ENCODE peak calls at places on chromosome 1, in five cellular contexts. One of them, this sample, is unnamed.

GRCh38 chr1:59141267-59141863 is 155.5 kb upstream of the FGGY start:
- DNase-seq in CD4-positive, alpha-beta T cell: no peak
- DNase-seq in testis: no peak
- DNase-seq in tibial artery: no peak
- DNase-seq in ovary: no peak
- DNase-seq in this sample: no peak

GRCh38 chr1:40257688-40258444 is at the start of gene ZMPSTE24:
- DNase-seq in CD4-positive, alpha-beta T cell: peak; percentile 95
- DNase-seq in testis: peak; percentile 96
- DNase-seq in tibial artery: peak; percentile 94
- DNase-seq in ovary: peak; percentile 93
- DNase-seq in this sample: peak; percentile 94

GRCh38 chr1:114259517-114260160 is 106.0 kb upstream of the SYT6 start:
- DNase-seq in CD4-positive, alpha-beta T cell: no peak
- DNase-seq in testis: no peak
- DNase-seq in tibial artery: no peak
- DNase-seq in ovary: no peak
- DNase-seq in this sample: no peak

GRCh38 chr1:6104631-6105030 is 58.9 kb downstream of the KCNAB2 start:
- DNase-seq in CD4-positive, alpha-beta T cell: no peak
- DNase-seq in testis: no peak
- DNase-seq in tibial artery: no peak
- DNase-seq in ovary: no peak
- DNase-seq in this sample: no peak

GRCh38 chr1:64245495-64245894 is 42.1 kb downstream of the UBE2U start:
- DNase-seq in CD4-positive, alpha-beta T cell: no peak
- DNase-seq in testis: peak; percentile 20
- DNase-seq in tibial artery: no peak
- DNase-seq in ovary: no peak
- DNase-seq in this sample: no peak

GRCh38 chr1:118335372-118335771 is 150.3 kb upstream of the SPAG17 start:
- DNase-seq in CD4-positive, alpha-beta T cell: no peak
- DNase-seq in testis: no peak
- DNase-seq in tibial artery: no peak
- DNase-seq in ovary: no peak
- DNase-seq in this sample: no peak

GRCh38 chr1:161285113-161285512 is 24.7 kb downstream of the MPZ start:
- DNase-seq in CD4-positive, alpha-beta T cell: no peak
- DNase-seq in testis: no peak
- DNase-seq in tibial artery: no peak
- DNase-seq in ovary: no peak
- DNase-seq in this sample: no peak

GRCh38 chr1:10528066-10529014 is 53.6 kb downstream of the PEX14 start:
- DNase-seq in CD4-positive, alpha-beta T cell: no peak
- DNase-seq in testis: no peak
- DNase-seq in tibial artery: no peak
- DNase-seq in ovary: no peak
- DNase-seq in this sample: no peak

GRCh38 chr1:19398309-19398760 is 86.2 kb downstream of the SLC66A1 start:
- DNase-seq in CD4-positive, alpha-beta T cell: no peak
- DNase-seq in testis: no peak
- DNase-seq in tibial artery: no peak
- DNase-seq in ovary: peak; percentile 77
- DNase-seq in this sample: no peak

GRCh38 chr1:230112131-230112701 is 45.2 kb downstream of the GALNT2 start:
- DNase-seq in CD4-positive, alpha-beta T cell: no peak
- DNase-seq in testis: no peak
- DNase-seq in tibial artery: no peak
- DNase-seq in ovary: peak; percentile 39
- DNase-seq in this sample: peak; percentile 73

GRCh38 chr1:196355206-196355786 is 252.9 kb downstream of the KCNT2 start:
- DNase-seq in CD4-positive, alpha-beta T cell: no peak
- DNase-seq in testis: no peak
- DNase-seq in tibial artery: no peak
- DNase-seq in ovary: no peak
- DNase-seq in this sample: no peak

GRCh38 chr1:18575620-18576019 is 55.0 kb upstream of the PAX7 start:
- DNase-seq in CD4-positive, alpha-beta T cell: peak; percentile 59
- DNase-seq in testis: peak; percentile 81
- DNase-seq in tibial artery: peak; percentile 39
- DNase-seq in ovary: peak; percentile 36
- DNase-seq in this sample: no peak

DNA sequence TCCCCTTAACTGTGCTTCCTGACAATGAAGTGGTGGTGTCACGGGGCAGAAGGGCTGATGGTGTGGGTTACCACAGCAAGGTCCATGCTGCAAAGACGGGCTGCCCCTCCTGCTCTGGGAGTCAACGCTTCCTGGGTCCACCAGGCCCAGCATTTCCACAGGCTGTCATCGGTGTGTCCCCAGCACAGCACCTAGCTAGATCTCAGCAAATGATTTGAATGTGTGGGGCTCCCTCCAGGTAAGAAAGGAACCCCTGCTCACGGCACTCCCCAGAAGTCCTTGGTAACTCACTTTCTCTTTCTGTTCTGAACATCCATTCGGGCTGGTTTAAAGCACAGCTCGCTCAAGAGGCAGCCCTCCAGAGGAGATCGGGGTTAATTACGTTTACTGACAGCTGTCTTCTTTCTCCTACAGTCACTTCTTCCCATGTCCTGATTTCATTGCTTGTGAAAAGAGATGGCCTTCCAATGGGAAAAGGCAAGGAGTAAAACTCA is 27.3 kb downstream of the HIVEP3 start:
- DNase-seq in CD4-positive, alpha-beta T cell: peak; percentile 60
- DNase-seq in testis: no peak
- DNase-seq in tibial artery: no peak
- DNase-seq in ovary: no peak
- DNase-seq in this sample: no peak
- H3K27ac ChIP-seq in CD4-positive, alpha-beta T cell: peak overlapping the region; percentile 57
- H3K27ac ChIP-seq in testis: peak overlapping the region; percentile 64
- H3K27ac ChIP-seq in tibial artery: peak overlapping the region; percentile 10
- H3K27ac ChIP-seq in ovary: peak overlapping the region; percentile 67
- H3K27ac ChIP-seq in this sample: peak overlapping the region; percentile 73

GRCh38 chr1:167305705-167306277 is 85.1 kb downstream of the POU2F1 start:
- DNase-seq in CD4-positive, alpha-beta T cell: no peak
- DNase-seq in testis: no peak
- DNase-seq in tibial artery: no peak
- DNase-seq in ovary: no peak
- DNase-seq in this sample: no peak
- H3K27ac ChIP-seq in CD4-positive, alpha-beta T cell: no peak overlapping the region
- H3K27ac ChIP-seq in testis: no peak overlapping the region
- H3K27ac ChIP-seq in tibial artery: no peak overlapping the region
- H3K27ac ChIP-seq in ovary: no peak overlapping the region
- H3K27ac ChIP-seq in this sample: no peak overlapping the region

DNA sequence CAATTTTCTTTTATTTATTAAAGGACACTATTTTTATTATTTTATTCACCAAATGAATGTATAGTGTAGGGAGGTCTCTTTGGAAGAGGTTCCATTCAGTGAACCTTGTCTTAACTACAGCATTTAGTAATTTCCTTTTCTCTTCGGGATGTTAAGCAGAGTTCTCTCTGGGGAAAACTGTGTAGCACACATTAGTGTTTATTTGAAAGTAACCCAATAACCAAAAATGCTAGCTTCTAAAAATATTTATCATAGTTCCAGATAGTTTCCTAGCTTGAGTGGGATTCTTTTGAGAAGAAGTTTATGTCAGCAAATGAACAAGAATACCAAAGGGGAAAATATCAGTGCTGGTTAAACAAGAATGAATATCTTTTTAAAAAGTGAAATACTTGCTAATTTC is 82.5 kb downstream of the CLIC4 start:
- DNase-seq in CD4-positive, alpha-beta T cell: no peak
- DNase-seq in testis: no peak
- DNase-seq in tibial artery: no peak
- DNase-seq in ovary: no peak
- DNase-seq in this sample: no peak
- H3K27ac ChIP-seq in CD4-positive, alpha-beta T cell: no peak overlapping the region
- H3K27ac ChIP-seq in testis: peak overlapping the region; percentile 54
- H3K27ac ChIP-seq in tibial artery: peak overlapping the region; percentile 56
- H3K27ac ChIP-seq in ovary: no peak overlapping the region
- H3K27ac ChIP-seq in this sample: no peak overlapping the region

GRCh38 chr1:183019860-183020259 is 3.4 kb upstream of the LAMC1 start:
- DNase-seq in CD4-positive, alpha-beta T cell: no peak
- DNase-seq in testis: no peak
- DNase-seq in tibial artery: no peak
- DNase-seq in ovary: no peak
- DNase-seq in this sample: no peak
- H3K27ac ChIP-seq in CD4-positive, alpha-beta T cell: no peak overlapping the region
- H3K27ac ChIP-seq in testis: no peak overlapping the region
- H3K27ac ChIP-seq in tibial artery: no peak overlapping the region
- H3K27ac ChIP-seq in ovary: no peak overlapping the region
- H3K27ac ChIP-seq in this sample: no peak overlapping the region

GRCh38 chr1:214028569-214028968 is 40.8 kb downstream of the PROX1 start:
- DNase-seq in CD4-positive, alpha-beta T cell: no peak
- DNase-seq in testis: no peak
- DNase-seq in tibial artery: no peak
- DNase-seq in ovary: no peak
- DNase-seq in this sample: no peak
- H3K27ac ChIP-seq in CD4-positive, alpha-beta T cell: no peak overlapping the region
- H3K27ac ChIP-seq in testis: no peak overlapping the region
- H3K27ac ChIP-seq in tibial artery: no peak overlapping the region
- H3K27ac ChIP-seq in ovary: peak overlapping the region; percentile 68
- H3K27ac ChIP-seq in this sample: no peak overlapping the region